ENCODE peak calls at places on chromosome 10, in four cellular contexts. One of them, this sample, is unnamed.

GRCh38 chr10:117134084-117135025 is 3.7 kb downstream of the VAX1 start:
- DNase-seq in WTC11: peak
- DNase-seq in K562: no peak
- DNase-seq in HepG2: no peak
- DNase-seq in this sample: no peak

GRCh38 chr10:82826132-82826531 is 951.1 kb downstream of the NRG3 start:
- DNase-seq in WTC11: no peak
- DNase-seq in K562: no peak
- DNase-seq in HepG2: no peak
- DNase-seq in this sample: no peak

GRCh38 chr10:11858093-11858492 is 34.9 kb downstream of the PROSER2 start:
- DNase-seq in WTC11: no peak
- DNase-seq in K562: no peak
- DNase-seq in HepG2: no peak
- DNase-seq in this sample: no peak

GRCh38 chr10:33145451-33146188 is 187.6 kb upstream of the ITGB1 start:
- DNase-seq in WTC11: no peak
- DNase-seq in K562: no peak
- DNase-seq in HepG2: peak
- DNase-seq in this sample: no peak

GRCh38 chr10:9228770-9229169 is 1174.3 kb downstream of the GATA3 start:
- DNase-seq in WTC11: no peak
- DNase-seq in K562: no peak
- DNase-seq in HepG2: no peak
- DNase-seq in this sample: no peak

GRCh38 chr10:16816830-16817124 is 447 bp downstream of the RSU1 start:
- DNase-seq in WTC11: no peak
- DNase-seq in K562: no peak
- DNase-seq in HepG2: no peak
- DNase-seq in this sample: no peak

GRCh38 chr10:86290933-86291615 is 75.5 kb downstream of the GRID1 start:
- DNase-seq in WTC11: no peak
- DNase-seq in K562: no peak
- DNase-seq in HepG2: no peak
- DNase-seq in this sample: no peak

GRCh38 chr10:4391683-4392082 is 434.3 kb upstream of the AKR1E2 start:
- DNase-seq in WTC11: peak
- DNase-seq in K562: no peak
- DNase-seq in HepG2: no peak
- DNase-seq in this sample: no peak

GRCh38 chr10:22086730-22087364 is 83.3 kb upstream of the DNAJC1 start:
- DNase-seq in WTC11: peak
- DNase-seq in K562: peak
- DNase-seq in HepG2: peak
- DNase-seq in this sample: peak

GRCh38 chr10:53153831-53154230 is 381.2 kb upstream of the MBL2 start:
- DNase-seq in WTC11: no peak
- DNase-seq in K562: no peak
- DNase-seq in HepG2: no peak
- DNase-seq in this sample: no peak

GRCh38 chr10:43219848-43220247 is 47.0 kb downstream of the RASGEF1A start:
- DNase-seq in WTC11: no peak
- DNase-seq in K562: no peak
- DNase-seq in HepG2: no peak
- DNase-seq in this sample: no peak

GRCh38 chr10:79936625-79937255 is 12.2 kb downstream of the SFTPD start:
- DNase-seq in WTC11: no peak
- DNase-seq in K562: no peak
- DNase-seq in HepG2: no peak
- DNase-seq in this sample: no peak

GRCh38 chr10:97517778-97518561 is 19.2 kb downstream of the UBTD1 start:
- DNase-seq in WTC11: no peak
- DNase-seq in K562: no peak
- DNase-seq in HepG2: no peak
- DNase-seq in this sample: no peak

GRCh38 chr10:91901784-91902677 is 7.3 kb downstream of the FGFBP3 start:
- DNase-seq in WTC11: no peak
- DNase-seq in K562: peak
- DNase-seq in HepG2: peak
- DNase-seq in this sample: peak

GRCh38 chr10:75003891-75004290 is 107.6 kb upstream of the SAMD8 start:
- DNase-seq in WTC11: no peak
- DNase-seq in K562: no peak
- DNase-seq in HepG2: no peak
- DNase-seq in this sample: no peak

GRCh38 chr10:31939797-31940708 is 11.4 kb upstream of the ARHGAP12 start:
- DNase-seq in WTC11: no peak
- DNase-seq in K562: no peak
- DNase-seq in HepG2: no peak
- DNase-seq in this sample: no peak

GRCh38 chr10:132541601-132542011 is 4.0 kb downstream of the INPP5A start:
- DNase-seq in WTC11: peak
- DNase-seq in K562: no peak
- DNase-seq in HepG2: no peak
- DNase-seq in this sample: no peak
- TF ChIP-seq USF2 in WTC11: no peak
- TF ChIP-seq USF2 in K562: no peak
- TF ChIP-seq USF2 in HepG2: no peak
- TF ChIP-seq USF2 in this sample: no peak

DNA sequence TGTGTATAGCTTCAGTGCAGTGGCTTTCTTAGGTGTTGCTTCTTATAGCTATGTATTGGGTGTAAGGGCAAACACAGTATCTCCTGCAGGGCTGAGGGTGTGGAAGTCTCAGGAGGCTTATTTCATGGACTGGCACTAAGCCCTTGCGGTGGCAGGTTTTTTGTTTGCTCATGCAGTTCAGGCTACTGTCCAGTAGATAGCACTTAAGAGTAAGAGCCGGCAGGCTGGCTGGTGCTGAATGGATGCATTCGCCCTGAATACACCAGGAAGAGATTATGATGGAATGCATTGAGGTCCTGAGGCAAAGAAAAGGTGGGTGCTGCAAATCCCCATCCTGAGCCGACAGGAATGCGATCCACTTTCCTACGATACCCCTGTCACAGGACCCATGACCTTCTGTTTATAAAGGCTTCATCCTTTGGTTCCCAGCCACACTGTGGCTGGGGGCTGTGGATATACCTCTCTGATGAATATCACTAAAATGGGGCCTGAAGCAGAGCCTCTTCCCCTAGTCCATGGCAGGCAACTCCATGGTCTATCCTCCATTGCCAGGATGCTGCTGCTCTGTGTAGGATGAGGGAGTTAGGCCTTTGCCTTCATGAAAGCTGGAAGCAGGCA is 44.9 kb downstream of the ANXA8 start:
- DNase-seq in WTC11: peak
- DNase-seq in K562: peak
- DNase-seq in HepG2: peak
- DNase-seq in this sample: peak
- TF ChIP-seq HMGXB4 in WTC11: no peak
- TF ChIP-seq HMGXB4 in K562: no peak
- TF ChIP-seq HMGXB4 in HepG2: no peak
- TF ChIP-seq HMGXB4 in this sample: no peak

GRCh38 chr10:71218833-71219120 is 6.4 kb downstream of the UNC5B start:
- DNase-seq in WTC11: no peak
- DNase-seq in K562: no peak
- DNase-seq in HepG2: no peak
- DNase-seq in this sample: no peak

GRCh38 chr10:71217266-71218045 is 5.1 kb downstream of the UNC5B start:
- DNase-seq in WTC11: peak
- DNase-seq in K562: no peak
- DNase-seq in HepG2: no peak
- DNase-seq in this sample: no peak

GRCh38 chr10:71219918-71220688 is 7.7 kb downstream of the UNC5B start:
- DNase-seq in WTC11: no peak
- DNase-seq in K562: no peak
- DNase-seq in HepG2: no peak
- DNase-seq in this sample: no peak

GRCh38 chr10:71216751-71217265 is 4.4 kb downstream of the UNC5B start:
- DNase-seq in WTC11: no peak
- DNase-seq in K562: no peak
- DNase-seq in HepG2: no peak
- DNase-seq in this sample: no peak

DNA sequence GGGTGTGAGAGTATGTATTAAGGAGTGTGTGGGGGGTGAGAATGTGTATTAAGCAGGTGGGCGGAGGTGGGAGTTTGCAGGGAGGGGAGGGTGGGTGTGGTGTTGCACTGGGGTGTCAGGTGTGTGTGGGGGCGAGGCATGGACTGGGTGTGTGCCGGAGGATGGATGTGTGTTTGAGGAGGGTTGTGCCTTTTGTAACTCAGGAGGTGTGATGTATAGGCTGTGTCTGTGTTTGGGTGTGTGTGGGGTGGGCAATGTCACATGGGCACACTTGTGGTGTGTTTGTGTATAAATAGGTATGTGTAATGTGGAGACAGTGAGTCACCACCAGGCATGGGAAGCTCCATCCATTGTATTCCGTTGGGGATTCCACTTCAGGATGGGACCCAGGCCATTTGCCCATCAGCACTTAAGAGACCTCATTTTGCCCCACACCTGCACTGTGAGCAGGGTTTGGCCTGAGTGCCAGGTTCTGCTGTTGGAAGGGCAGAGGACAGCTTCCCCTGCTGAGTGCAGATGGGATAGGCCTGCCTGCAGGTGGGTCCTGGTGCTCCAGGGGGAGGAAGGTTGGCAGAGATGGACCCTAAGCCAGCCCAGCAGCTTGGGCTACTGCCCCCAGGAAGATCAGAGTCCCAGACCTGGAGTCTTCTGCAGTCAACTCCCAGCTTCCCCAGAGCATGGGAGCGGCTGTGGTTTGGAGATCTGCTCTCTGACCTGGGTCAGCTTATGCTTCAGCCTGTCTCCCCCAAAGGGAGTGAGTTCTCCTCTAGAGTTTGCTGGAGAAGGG is 5.9 kb downstream of the UNC5B start:
- DNase-seq in WTC11: no peak
- DNase-seq in K562: no peak
- DNase-seq in HepG2: peak
- DNase-seq in this sample: no peak
- TF ChIP-seq USF2 in WTC11: no peak
- TF ChIP-seq USF2 in K562: no peak
- TF ChIP-seq USF2 in HepG2: no peak
- TF ChIP-seq USF2 in this sample: no peak

DNA sequence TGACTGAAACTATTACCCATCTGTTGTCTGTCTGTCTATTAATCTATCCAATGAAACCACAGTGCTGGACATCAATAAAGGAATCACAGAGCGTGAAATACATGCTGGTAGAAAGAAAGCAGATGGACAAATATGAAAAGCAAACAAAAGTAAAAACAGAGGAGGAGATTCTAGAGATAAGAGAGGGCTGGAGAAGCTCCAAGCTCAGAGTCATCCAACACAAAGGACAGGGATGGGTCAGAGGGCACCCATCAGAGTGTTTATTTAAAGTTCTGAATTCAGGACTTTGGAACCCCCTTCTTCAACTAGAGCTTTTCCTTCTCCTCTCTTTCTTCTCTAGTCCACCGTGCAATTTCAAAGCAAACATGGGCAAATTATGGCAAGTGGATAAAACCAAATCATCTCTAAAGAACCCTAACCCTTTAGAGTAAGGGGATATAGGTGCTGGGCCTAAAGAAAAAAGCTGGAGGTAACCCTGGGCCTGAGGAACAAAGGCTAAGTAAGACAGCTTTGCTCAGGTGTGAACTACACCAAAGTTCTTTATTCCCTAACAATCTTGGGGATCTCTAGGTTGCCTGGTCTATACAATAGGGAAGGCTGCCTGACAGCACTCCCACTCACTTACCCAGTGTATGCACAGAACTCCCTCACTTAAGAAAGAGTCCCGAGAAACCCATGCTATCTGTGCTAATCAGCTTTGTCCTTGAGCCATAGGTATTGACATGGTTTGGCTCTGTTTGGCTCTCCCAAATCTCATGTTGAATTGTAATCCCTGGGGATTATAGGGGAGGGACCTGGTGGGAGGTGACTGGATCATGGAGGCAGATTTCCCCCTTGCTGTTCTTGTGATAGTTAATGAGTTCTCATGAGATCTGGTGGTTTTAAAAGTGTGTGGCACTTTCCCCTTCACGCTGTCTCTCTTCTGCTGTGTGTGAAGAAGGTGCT is 97.0 kb downstream of the BAMBI start:
- DNase-seq in WTC11: no peak
- DNase-seq in K562: no peak
- DNase-seq in HepG2: peak
- DNase-seq in this sample: no peak
- TF ChIP-seq HMGXB4 in WTC11: no peak
- TF ChIP-seq HMGXB4 in K562: no peak
- TF ChIP-seq HMGXB4 in HepG2: no peak
- TF ChIP-seq HMGXB4 in this sample: no peak

GRCh38 chr10:70309661-70310060 is 25.9 kb upstream of the NPFFR1 start:
- DNase-seq in WTC11: no peak
- DNase-seq in K562: no peak
- DNase-seq in HepG2: no peak
- DNase-seq in this sample: no peak
- TF ChIP-seq USF2 in WTC11: no peak
- TF ChIP-seq USF2 in K562: no peak
- TF ChIP-seq USF2 in HepG2: no peak
- TF ChIP-seq USF2 in this sample: no peak

GRCh38 chr10:115558252-115558651 is 465.1 kb downstream of the ATRNL1 start:
- DNase-seq in WTC11: peak
- DNase-seq in K562: no peak
- DNase-seq in HepG2: no peak
- DNase-seq in this sample: no peak
- TF ChIP-seq HMGXB4 in WTC11: no peak
- TF ChIP-seq HMGXB4 in K562: no peak
- TF ChIP-seq HMGXB4 in HepG2: no peak
- TF ChIP-seq HMGXB4 in this sample: no peak

GRCh38 chr10:71046747-71047146 is 158.4 kb upstream of the PCBD1 start:
- DNase-seq in WTC11: no peak
- DNase-seq in K562: no peak
- DNase-seq in HepG2: no peak
- DNase-seq in this sample: no peak

GRCh38 chr10:71045936-71046335 is 157.6 kb upstream of the PCBD1 start:
- DNase-seq in WTC11: no peak
- DNase-seq in K562: no peak
- DNase-seq in HepG2: no peak
- DNase-seq in this sample: no peak

GRCh38 chr10:71043858-71044257 is 155.5 kb upstream of the PCBD1 start:
- DNase-seq in WTC11: no peak
- DNase-seq in K562: no peak
- DNase-seq in HepG2: no peak
- DNase-seq in this sample: no peak

GRCh38 chr10:71044720-71045119 is 156.4 kb upstream of the PCBD1 start:
- DNase-seq in WTC11: no peak
- DNase-seq in K562: no peak
- DNase-seq in HepG2: no peak
- DNase-seq in this sample: no peak

DNA sequence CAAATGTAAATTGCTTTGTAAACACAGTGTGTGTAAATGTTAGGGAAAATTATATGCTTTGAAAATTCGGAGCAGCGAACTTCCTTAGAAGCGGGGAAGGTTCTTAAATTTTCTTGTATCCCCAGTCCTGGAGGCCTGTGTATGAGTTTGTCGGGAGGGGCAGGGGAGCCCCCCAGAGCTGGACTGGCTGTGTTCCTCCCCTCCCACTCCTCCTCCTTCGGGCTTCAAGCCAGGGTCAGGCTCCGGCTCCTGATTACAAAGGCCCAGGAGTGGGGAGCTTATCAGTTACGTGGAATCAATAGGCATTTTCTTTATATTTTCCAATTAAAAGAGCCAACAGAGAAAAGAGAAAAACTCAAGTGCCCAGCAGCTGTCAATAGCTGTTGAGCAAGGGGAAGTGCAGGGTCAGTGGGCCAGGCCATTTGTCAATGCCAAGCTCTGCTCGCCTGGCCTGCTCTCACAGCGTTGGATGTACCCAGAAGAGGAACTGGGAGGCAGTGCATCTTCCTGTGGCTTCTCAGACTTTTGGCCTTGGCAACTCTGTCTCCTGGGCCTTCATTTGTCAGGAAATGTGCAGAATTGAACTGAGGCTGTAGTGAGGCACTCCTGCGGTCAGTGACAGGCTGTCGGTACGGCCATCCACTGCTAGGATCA is 156.9 kb upstream of the PCBD1 start:
- DNase-seq in WTC11: no peak
- DNase-seq in K562: no peak
- DNase-seq in HepG2: no peak
- DNase-seq in this sample: no peak
- TF ChIP-seq USF2 in WTC11: no peak
- TF ChIP-seq USF2 in K562: no peak
- TF ChIP-seq USF2 in HepG2: no peak
- TF ChIP-seq USF2 in this sample: no peak

This sample was measured in A549.